ENCODE peak calls at places on chromosome 17, in five cellular contexts. One of them, this sample, is unnamed.

GRCh38 chr17:78889525-78889924 is 13.5 kb downstream of the CEP295NL start:
- DNase-seq in Caco-2: no peak
- DNase-seq in CD8-positive, alpha-beta memory T cell: no peak
- DNase-seq in KBM-7: no peak
- DNase-seq in foreskin fibroblast: no peak
- DNase-seq in this sample: no peak

GRCh38 chr17:6755281-6755680 is 565 bp upstream of the XAF1 start:
- DNase-seq in Caco-2: no peak
- DNase-seq in CD8-positive, alpha-beta memory T cell: no peak
- DNase-seq in KBM-7: no peak
- DNase-seq in foreskin fibroblast: peak
- DNase-seq in this sample: no peak

GRCh38 chr17:79053251-79053925 is 21.2 kb upstream of the ENGASE start:
- DNase-seq in Caco-2: no peak
- DNase-seq in CD8-positive, alpha-beta memory T cell: no peak
- DNase-seq in KBM-7: no peak
- DNase-seq in foreskin fibroblast: peak
- DNase-seq in this sample: no peak

GRCh38 chr17:2692781-2693135 is 18.8 kb downstream of the CLUH start:
- DNase-seq in Caco-2: no peak
- DNase-seq in CD8-positive, alpha-beta memory T cell: no peak
- DNase-seq in KBM-7: no peak
- DNase-seq in foreskin fibroblast: no peak
- DNase-seq in this sample: no peak

GRCh38 chr17:69872675-69873262 is 202.3 kb upstream of the KCNJ16 start:
- DNase-seq in Caco-2: no peak
- DNase-seq in CD8-positive, alpha-beta memory T cell: no peak
- DNase-seq in KBM-7: no peak
- DNase-seq in foreskin fibroblast: no peak
- DNase-seq in this sample: no peak

GRCh38 chr17:54948380-54948779 is 20.1 kb downstream of the COX11 start:
- DNase-seq in Caco-2: no peak
- DNase-seq in CD8-positive, alpha-beta memory T cell: no peak
- DNase-seq in KBM-7: peak
- DNase-seq in foreskin fibroblast: peak
- DNase-seq in this sample: no peak

GRCh38 chr17:19336938-19337711 is 25.4 kb downstream of the B9D1 start:
- DNase-seq in Caco-2: no peak
- DNase-seq in CD8-positive, alpha-beta memory T cell: no peak
- DNase-seq in KBM-7: no peak
- DNase-seq in foreskin fibroblast: no peak
- DNase-seq in this sample: no peak

GRCh38 chr17:73228748-73229236 is 32.9 kb downstream of the CPSF4L start:
- DNase-seq in Caco-2: no peak
- DNase-seq in CD8-positive, alpha-beta memory T cell: no peak
- DNase-seq in KBM-7: peak
- DNase-seq in foreskin fibroblast: peak
- DNase-seq in this sample: no peak

GRCh38 chr17:49992191-49992932 is 2.7 kb downstream of the DLX3 start:
- DNase-seq in Caco-2: peak
- DNase-seq in CD8-positive, alpha-beta memory T cell: no peak
- DNase-seq in KBM-7: no peak
- DNase-seq in foreskin fibroblast: no peak
- DNase-seq in this sample: no peak

GRCh38 chr17:28421775-28422305 is 15.8 kb upstream of the SLC46A1 start:
- DNase-seq in Caco-2: no peak
- DNase-seq in CD8-positive, alpha-beta memory T cell: no peak
- DNase-seq in KBM-7: no peak
- DNase-seq in foreskin fibroblast: no peak
- DNase-seq in this sample: peak

GRCh38 chr17:7523033-7523432 is 25.8 kb upstream of the TNFSF12 start:
- DNase-seq in Caco-2: no peak
- DNase-seq in CD8-positive, alpha-beta memory T cell: peak
- DNase-seq in KBM-7: peak
- DNase-seq in foreskin fibroblast: no peak
- DNase-seq in this sample: no peak

GRCh38 chr17:35373532-35373983 is at the start of gene SLFN11:
- DNase-seq in Caco-2: no peak
- DNase-seq in CD8-positive, alpha-beta memory T cell: peak
- DNase-seq in KBM-7: peak
- DNase-seq in foreskin fibroblast: peak
- DNase-seq in this sample: peak

GRCh38 chr17:48439875-48440505 is 10.0 kb upstream of the SKAP1 start:
- DNase-seq in Caco-2: no peak
- DNase-seq in CD8-positive, alpha-beta memory T cell: peak
- DNase-seq in KBM-7: peak
- DNase-seq in foreskin fibroblast: no peak
- DNase-seq in this sample: peak

GRCh38 chr17:42047343-42047742 is 3.1 kb downstream of the C17orf113 start:
- DNase-seq in Caco-2: no peak
- DNase-seq in CD8-positive, alpha-beta memory T cell: no peak
- DNase-seq in KBM-7: no peak
- DNase-seq in foreskin fibroblast: no peak
- DNase-seq in this sample: no peak

GRCh38 chr17:83057793-83058477 is 21.5 kb upstream of the METRNL start:
- DNase-seq in Caco-2: no peak
- DNase-seq in CD8-positive, alpha-beta memory T cell: no peak
- DNase-seq in KBM-7: no peak
- DNase-seq in foreskin fibroblast: no peak
- DNase-seq in this sample: no peak

GRCh38 chr17:78787444-78787843 is 5.4 kb upstream of the CYTH1 start:
- DNase-seq in Caco-2: no peak
- DNase-seq in CD8-positive, alpha-beta memory T cell: no peak
- DNase-seq in KBM-7: no peak
- DNase-seq in foreskin fibroblast: no peak
- DNase-seq in this sample: no peak